ENCODE peak calls at places on chromosomes 16 and 17, in nine cellular contexts. One of them, this sample, is unnamed.
A peak's percentile ranks its signal among the peaks of the same experiment; 100 is the strongest.

GRCh38 chr16:86517652-86518258 is 7.4 kb downstream of the FOXF1 start:
- DNase-seq in esophagus muscularis mucosa: peak; percentile 96
- DNase-seq in uterus: peak; percentile 44
- DNase-seq in OCI-LY7: peak; percentile 25
- DNase-seq in neural progenitor cell: peak; percentile 80
- DNase-seq in left lung: no peak
- DNase-seq in stomach: peak; percentile 46
- DNase-seq in cardiac muscle cell: peak; percentile 79
- DNase-seq in ovary: no peak
- DNase-seq in this sample: no peak

GRCh38 chr16:58515871-58516767 is 802 bp downstream of the SETD6 start:
- DNase-seq in esophagus muscularis mucosa: no peak
- DNase-seq in uterus: no peak
- DNase-seq in OCI-LY7: peak; percentile 75
- DNase-seq in neural progenitor cell: peak; percentile 66
- DNase-seq in left lung: peak; percentile 82
- DNase-seq in stomach: peak; percentile 70
- DNase-seq in cardiac muscle cell: peak; percentile 37
- DNase-seq in ovary: no peak
- DNase-seq in this sample: peak; percentile 80

GRCh38 chr16:29702307-29702706 is 23.3 kb downstream of the QPRT start:
- DNase-seq in esophagus muscularis mucosa: no peak
- DNase-seq in uterus: no peak
- DNase-seq in OCI-LY7: peak; percentile 28
- DNase-seq in neural progenitor cell: no peak
- DNase-seq in left lung: no peak
- DNase-seq in stomach: no peak
- DNase-seq in cardiac muscle cell: no peak
- DNase-seq in ovary: no peak
- DNase-seq in this sample: no peak

GRCh38 chr17:17871913-17872312 is 35.1 kb upstream of the SREBF1 start:
- DNase-seq in esophagus muscularis mucosa: no peak
- DNase-seq in uterus: no peak
- DNase-seq in OCI-LY7: no peak
- DNase-seq in neural progenitor cell: no peak
- DNase-seq in left lung: no peak
- DNase-seq in stomach: no peak
- DNase-seq in cardiac muscle cell: no peak
- DNase-seq in ovary: no peak
- DNase-seq in this sample: no peak

GRCh38 chr17:63930951-63931575 is 1.1 kb downstream of the CD79B start:
- DNase-seq in esophagus muscularis mucosa: no peak
- DNase-seq in uterus: peak; percentile 31
- DNase-seq in OCI-LY7: peak; percentile 83
- DNase-seq in neural progenitor cell: peak; percentile 30
- DNase-seq in left lung: peak; percentile 90
- DNase-seq in stomach: peak; percentile 56
- DNase-seq in cardiac muscle cell: no peak
- DNase-seq in ovary: no peak
- DNase-seq in this sample: peak; percentile 79

GRCh38 chr16:88077328-88078108 is 126.3 kb downstream of the BANP start:
- DNase-seq in esophagus muscularis mucosa: no peak
- DNase-seq in uterus: no peak
- DNase-seq in OCI-LY7: no peak
- DNase-seq in neural progenitor cell: peak; percentile 1
- DNase-seq in left lung: peak; percentile 67
- DNase-seq in stomach: no peak
- DNase-seq in cardiac muscle cell: peak; percentile 42
- DNase-seq in ovary: no peak
- DNase-seq in this sample: no peak

GRCh38 chr17:57986841-57987581 is 1.0 kb downstream of the VEZF1 start:
- DNase-seq in esophagus muscularis mucosa: no peak
- DNase-seq in uterus: peak; percentile 52
- DNase-seq in OCI-LY7: no peak
- DNase-seq in neural progenitor cell: peak; percentile 78
- DNase-seq in left lung: peak; percentile 86
- DNase-seq in stomach: peak; percentile 46
- DNase-seq in cardiac muscle cell: peak; percentile 58
- DNase-seq in ovary: peak; percentile 45
- DNase-seq in this sample: peak; percentile 73

GRCh38 chr16:8768701-8769100 is 28.7 kb downstream of the TMEM186 start:
- DNase-seq in esophagus muscularis mucosa: no peak
- DNase-seq in uterus: no peak
- DNase-seq in OCI-LY7: no peak
- DNase-seq in neural progenitor cell: peak; percentile 81
- DNase-seq in left lung: no peak
- DNase-seq in stomach: no peak
- DNase-seq in cardiac muscle cell: no peak
- DNase-seq in ovary: no peak
- DNase-seq in this sample: no peak

GRCh38 chr17:67434061-67434525 is 57.0 kb downstream of the PITPNC1 start:
- DNase-seq in esophagus muscularis mucosa: no peak
- DNase-seq in uterus: no peak
- DNase-seq in OCI-LY7: no peak
- DNase-seq in neural progenitor cell: no peak
- DNase-seq in left lung: peak; percentile 79
- DNase-seq in stomach: peak; percentile 28
- DNase-seq in cardiac muscle cell: no peak
- DNase-seq in ovary: no peak
- DNase-seq in this sample: peak; percentile 76

GRCh38 chr16:48496571-48497095 is 111.4 kb upstream of the SIAH1 start:
- DNase-seq in esophagus muscularis mucosa: peak; percentile 47
- DNase-seq in uterus: no peak
- DNase-seq in OCI-LY7: no peak
- DNase-seq in neural progenitor cell: no peak
- DNase-seq in left lung: no peak
- DNase-seq in stomach: no peak
- DNase-seq in cardiac muscle cell: no peak
- DNase-seq in ovary: no peak
- DNase-seq in this sample: no peak

GRCh38 chr17:83010323-83011200 is 68.8 kb upstream of the METRNL start:
- DNase-seq in esophagus muscularis mucosa: peak; percentile 89
- DNase-seq in uterus: peak; percentile 11
- DNase-seq in OCI-LY7: no peak
- DNase-seq in neural progenitor cell: no peak
- DNase-seq in left lung: no peak
- DNase-seq in stomach: peak; percentile 37
- DNase-seq in cardiac muscle cell: peak; percentile 58
- DNase-seq in ovary: no peak
- DNase-seq in this sample: no peak

DNA sequence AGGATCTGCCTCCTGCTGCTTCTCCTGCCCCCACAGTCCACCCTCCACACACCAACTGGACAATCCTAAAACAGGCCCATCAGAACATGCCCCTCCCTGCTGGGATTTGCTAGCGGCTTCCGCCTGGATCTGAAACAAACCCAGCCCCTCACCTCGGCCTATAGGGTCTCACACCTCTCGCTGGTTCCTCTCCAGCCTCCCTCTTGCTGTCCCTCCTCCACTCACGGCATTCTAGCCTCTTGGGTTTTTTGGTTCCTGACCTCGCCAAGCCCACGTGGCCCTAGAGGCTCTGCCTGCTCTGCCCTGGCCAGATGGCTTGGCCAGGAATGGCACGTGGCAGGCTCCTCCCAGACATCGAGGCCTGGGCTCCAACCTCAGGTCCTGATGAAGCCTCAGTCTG is 15.7 kb upstream of the MTSS2 start:
- DNase-seq in esophagus muscularis mucosa: no peak
- DNase-seq in uterus: no peak
- DNase-seq in OCI-LY7: no peak
- DNase-seq in neural progenitor cell: no peak
- DNase-seq in left lung: no peak
- DNase-seq in stomach: no peak
- DNase-seq in cardiac muscle cell: no peak
- DNase-seq in ovary: no peak
- DNase-seq in this sample: no peak
- H3K4me1 ChIP-seq in esophagus muscularis mucosa: peaks cover 95% of the 10 kb centered on the region
- H3K4me1 ChIP-seq in uterus: peaks cover 29% of the 10 kb centered on the region
- H3K4me1 ChIP-seq in OCI-LY7: no peaks in the 10 kb centered on the region
- H3K4me1 ChIP-seq in neural progenitor cell: no peaks in the 10 kb centered on the region
- H3K4me1 ChIP-seq in left lung: peaks cover 49% of the 10 kb centered on the region
- H3K4me1 ChIP-seq in stomach: peaks cover 20% of the 10 kb centered on the region
- H3K4me1 ChIP-seq in cardiac muscle cell: peaks cover 57% of the 10 kb centered on the region
- H3K4me1 ChIP-seq in ovary: peaks cover 18% of the 10 kb centered on the region
- H3K4me1 ChIP-seq in this sample: peaks cover 37% of the 10 kb centered on the region

GRCh38 chr17:73969956-73970355 is 233.5 kb upstream of the RPL38 start:
- DNase-seq in esophagus muscularis mucosa: no peak
- DNase-seq in uterus: no peak
- DNase-seq in OCI-LY7: no peak
- DNase-seq in neural progenitor cell: no peak
- DNase-seq in left lung: peak; percentile 66
- DNase-seq in stomach: no peak
- DNase-seq in cardiac muscle cell: no peak
- DNase-seq in ovary: no peak
- DNase-seq in this sample: peak; percentile 80

GRCh38 chr17:73972056-73972455 is 231.4 kb upstream of the RPL38 start:
- DNase-seq in esophagus muscularis mucosa: no peak
- DNase-seq in uterus: no peak
- DNase-seq in OCI-LY7: no peak
- DNase-seq in neural progenitor cell: no peak
- DNase-seq in left lung: no peak
- DNase-seq in stomach: no peak
- DNase-seq in cardiac muscle cell: no peak
- DNase-seq in ovary: no peak
- DNase-seq in this sample: peak; percentile 17

GRCh38 chr17:73973881-73974409 is 229.5 kb upstream of the RPL38 start:
- DNase-seq in esophagus muscularis mucosa: no peak
- DNase-seq in uterus: no peak
- DNase-seq in OCI-LY7: no peak
- DNase-seq in neural progenitor cell: no peak
- DNase-seq in left lung: no peak
- DNase-seq in stomach: no peak
- DNase-seq in cardiac muscle cell: no peak
- DNase-seq in ovary: no peak
- DNase-seq in this sample: peak; percentile 33

GRCh38 chr17:73972901-73973300 is 230.6 kb upstream of the RPL38 start:
- DNase-seq in esophagus muscularis mucosa: no peak
- DNase-seq in uterus: no peak
- DNase-seq in OCI-LY7: no peak
- DNase-seq in neural progenitor cell: no peak
- DNase-seq in left lung: no peak
- DNase-seq in stomach: no peak
- DNase-seq in cardiac muscle cell: no peak
- DNase-seq in ovary: no peak
- DNase-seq in this sample: peak; percentile 18

DNA sequence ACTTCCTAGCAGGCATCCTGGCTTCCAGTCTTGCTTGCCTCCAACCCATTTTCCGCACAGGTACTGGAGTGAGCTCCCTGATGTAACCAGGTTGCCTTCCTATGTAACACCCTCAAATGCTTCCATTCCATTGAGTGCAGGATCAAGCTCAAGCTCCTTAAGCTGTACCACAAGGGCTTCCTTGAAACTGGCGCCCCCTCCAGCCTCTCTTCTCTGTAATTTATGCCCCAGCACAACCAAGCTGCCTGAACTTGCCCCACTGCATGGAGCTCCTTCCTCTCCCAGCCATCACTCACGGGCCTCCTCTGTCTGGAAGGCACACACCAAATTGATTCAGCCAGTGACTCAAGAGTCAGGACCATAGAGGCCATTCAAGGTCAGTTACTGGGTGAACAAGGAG is 234.8 kb upstream of the RPL38 start:
- DNase-seq in esophagus muscularis mucosa: no peak
- DNase-seq in uterus: no peak
- DNase-seq in OCI-LY7: no peak
- DNase-seq in neural progenitor cell: no peak
- DNase-seq in left lung: no peak
- DNase-seq in stomach: no peak
- DNase-seq in cardiac muscle cell: no peak
- DNase-seq in ovary: no peak
- DNase-seq in this sample: no peak
- TF ChIP-seq CTCF in esophagus muscularis mucosa: no peak
- TF ChIP-seq CTCF in uterus: no peak
- TF ChIP-seq CTCF in OCI-LY7: no peak
- TF ChIP-seq CTCF in neural progenitor cell: no peak
- TF ChIP-seq CTCF in left lung: no peak
- TF ChIP-seq CTCF in stomach: no peak
- TF ChIP-seq CTCF in cardiac muscle cell: no peak
- TF ChIP-seq CTCF in ovary: no peak
- TF ChIP-seq CTCF in this sample: no peak

GRCh38 chr16:82650804-82651203 is 24.0 kb downstream of the CDH13 start:
- DNase-seq in esophagus muscularis mucosa: no peak
- DNase-seq in uterus: no peak
- DNase-seq in OCI-LY7: no peak
- DNase-seq in neural progenitor cell: no peak
- DNase-seq in left lung: no peak
- DNase-seq in stomach: no peak
- DNase-seq in cardiac muscle cell: no peak
- DNase-seq in ovary: no peak
- DNase-seq in this sample: no peak

GRCh38 chr16:82655315-82655714 is 28.5 kb downstream of the CDH13 start:
- DNase-seq in esophagus muscularis mucosa: no peak
- DNase-seq in uterus: no peak
- DNase-seq in OCI-LY7: no peak
- DNase-seq in neural progenitor cell: no peak
- DNase-seq in left lung: no peak
- DNase-seq in stomach: peak; percentile 36
- DNase-seq in cardiac muscle cell: no peak
- DNase-seq in ovary: no peak
- DNase-seq in this sample: no peak

GRCh38 chr16:82653550-82654511 is 27.1 kb downstream of the CDH13 start:
- DNase-seq in esophagus muscularis mucosa: no peak
- DNase-seq in uterus: peak; percentile 18
- DNase-seq in OCI-LY7: peak; percentile 11
- DNase-seq in neural progenitor cell: no peak
- DNase-seq in left lung: no peak
- DNase-seq in stomach: no peak
- DNase-seq in cardiac muscle cell: peak; percentile 15
- DNase-seq in ovary: no peak
- DNase-seq in this sample: no peak

GRCh38 chr16:82651921-82652601 is 25.3 kb downstream of the CDH13 start:
- DNase-seq in esophagus muscularis mucosa: no peak
- DNase-seq in uterus: no peak
- DNase-seq in OCI-LY7: peak; percentile 61
- DNase-seq in neural progenitor cell: no peak
- DNase-seq in left lung: no peak
- DNase-seq in stomach: no peak
- DNase-seq in cardiac muscle cell: no peak
- DNase-seq in ovary: no peak
- DNase-seq in this sample: no peak

DNA sequence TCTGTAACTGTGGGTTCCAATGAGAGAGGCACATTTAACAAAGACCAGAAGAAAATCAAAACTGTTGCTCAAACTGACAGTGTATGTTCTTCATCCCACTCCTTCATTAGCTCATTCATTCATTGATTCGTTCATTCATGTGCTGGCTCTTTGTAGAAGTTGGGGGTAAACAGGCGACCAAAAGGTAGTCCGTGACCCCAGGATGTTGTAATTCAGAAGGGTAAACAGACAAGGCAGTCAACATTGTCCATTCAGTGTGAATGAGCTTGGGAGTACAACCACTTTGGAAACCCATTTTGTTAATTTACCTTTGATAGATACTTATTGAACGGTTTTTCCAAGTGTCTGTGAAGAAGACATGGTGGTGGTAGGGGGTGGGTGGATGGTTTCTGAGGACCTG is 26.1 kb downstream of the CDH13 start:
- DNase-seq in esophagus muscularis mucosa: no peak
- DNase-seq in uterus: no peak
- DNase-seq in OCI-LY7: no peak
- DNase-seq in neural progenitor cell: no peak
- DNase-seq in left lung: no peak
- DNase-seq in stomach: no peak
- DNase-seq in cardiac muscle cell: no peak
- DNase-seq in ovary: no peak
- DNase-seq in this sample: no peak
- H3K27ac ChIP-seq in esophagus muscularis mucosa: no peak overlapping the region
- H3K27ac ChIP-seq in uterus: no peak overlapping the region
- H3K27ac ChIP-seq in OCI-LY7: no peak overlapping the region
- H3K27ac ChIP-seq in neural progenitor cell: no peak overlapping the region
- H3K27ac ChIP-seq in left lung: no peak overlapping the region
- H3K27ac ChIP-seq in stomach: no peak overlapping the region
- H3K27ac ChIP-seq in cardiac muscle cell: no peak overlapping the region
- H3K27ac ChIP-seq in ovary: no peak overlapping the region
- H3K27ac ChIP-seq in this sample: no peak overlapping the region

GRCh38 chr17:14198575-14198974 is 38.1 kb downstream of the CDRT15 start:
- DNase-seq in esophagus muscularis mucosa: no peak
- DNase-seq in uterus: no peak
- DNase-seq in OCI-LY7: no peak
- DNase-seq in neural progenitor cell: no peak
- DNase-seq in left lung: no peak
- DNase-seq in stomach: no peak
- DNase-seq in cardiac muscle cell: no peak
- DNase-seq in ovary: no peak
- DNase-seq in this sample: no peak
- H3K4me1 ChIP-seq in esophagus muscularis mucosa: peaks cover 4% of the 10 kb centered on the region
- H3K4me1 ChIP-seq in uterus: no peaks in the 10 kb centered on the region
- H3K4me1 ChIP-seq in OCI-LY7: peaks cover 26% of the 10 kb centered on the region
- H3K4me1 ChIP-seq in neural progenitor cell: no peaks in the 10 kb centered on the region
- H3K4me1 ChIP-seq in left lung: peaks cover 40% of the 10 kb centered on the region
- H3K4me1 ChIP-seq in stomach: peaks cover 13% of the 10 kb centered on the region
- H3K4me1 ChIP-seq in cardiac muscle cell: peaks cover 45% of the 10 kb centered on the region
- H3K4me1 ChIP-seq in ovary: peaks cover 2% of the 10 kb centered on the region
- H3K4me1 ChIP-seq in this sample: peaks cover 26% of the 10 kb centered on the region